ENCODE peak calls at places on chromosomes 2 and 18, in eight cellular contexts. S is GM23248, E is fibroblast of lung, V is HCT116, I is PC-3, L is DND-41, U is hepatocyte, M is neural progenitor cell. X is an unnamed sample.

GRCh38 chr18:76353500-76353899 is 141.5 kb downstream of the ZNF516 start:
- DNase-seq in S (no peak), E (no peak), V (no peak), I (no peak), L (no peak), U (no peak), M (no peak), X (no peak)

GRCh38 chr18:68172842-68173549 is 541.9 kb downstream of the TMX3 start:
- DNase-seq in S (no peak), E (no peak), V (no peak), I (no peak), L (no peak), U (peak), M (peak), X (no peak)

GRCh38 chr2:101251844-101252407 is 760 bp upstream of the CNOT11 start:
- DNase-seq in S (no peak), E (no peak), V (peak), I (peak), L (peak), U (peak), M (peak), X (peak)

GRCh38 chr2:179270689-179271088 is 6.1 kb upstream of the SESTD1 start:
- DNase-seq in S (no peak), E (no peak), V (no peak), I (no peak), L (no peak), U (no peak), M (no peak), X (no peak)

GRCh38 chr2:26463252-26464207 is 14.4 kb downstream of the OTOF start:
- DNase-seq in S (no peak), E (peak), V (no peak), I (no peak), L (no peak), U (no peak), M (peak), X (no peak)

GRCh38 chr2:199830531-199830930 is 20.5 kb downstream of the FTCDNL1 start:
- DNase-seq in S (no peak), E (no peak), V (no peak), I (no peak), L (no peak), U (no peak), M (no peak), X (no peak)

GRCh38 chr2:60806988-60807681 is 51.1 kb downstream of the PAPOLG start:
- DNase-seq in S (peak), E (peak), V (no peak), I (peak), L (peak), U (no peak), M (peak), X (peak)

GRCh38 chr2:42971947-42972736 is 179.8 kb upstream of the HAAO start:
- DNase-seq in S (peak), E (peak), V (no peak), I (peak), L (no peak), U (no peak), M (no peak), X (peak)

GRCh38 chr2:223532161-223532560 is 70.0 kb downstream of the SCG2 start:
- DNase-seq in S (peak), E (peak), V (no peak), I (no peak), L (no peak), U (no peak), M (no peak), X (no peak)

GRCh38 chr2:109702250-109702985 is 88.3 kb downstream of the SOWAHC start:
- DNase-seq in S (peak), E (peak), V (peak), I (peak), L (no peak), U (no peak), M (no peak), X (no peak)

GRCh38 chr2:237413293-237414055 is 490 bp downstream of the COL6A3 start:
- DNase-seq in S (peak), E (no peak), V (no peak), I (no peak), L (no peak), U (no peak), M (no peak), X (no peak)

GRCh38 chr2:120990451-120990871 is 254.8 kb downstream of the GLI2 start:
- DNase-seq in S (peak), E (no peak), V (no peak), I (no peak), L (no peak), U (no peak), M (no peak), X (no peak)

GRCh38 chr2:11778923-11779757 is 32.7 kb downstream of the LPIN1 start:
- DNase-seq in S (peak), E (peak), V (peak), I (peak), L (peak), U (peak), M (peak), X (peak)

GRCh38 chr2:63049291-63050185 is 1.1 kb upstream of the OTX1 start:
- DNase-seq in S (peak), E (no peak), V (no peak), I (peak), L (peak), U (peak), M (peak), X (no peak)

GRCh38 chr2:63044360-63045327 is 6.0 kb upstream of the OTX1 start:
- DNase-seq in S (no peak), E (no peak), V (no peak), I (no peak), L (no peak), U (no peak), M (peak), X (no peak)

GRCh38 chr2:63047534-63048281 is 2.9 kb upstream of the OTX1 start:
- DNase-seq in S (no peak), E (no peak), V (no peak), I (no peak), L (no peak), U (peak), M (peak), X (no peak)

GRCh38 chr2:63048367-63049171 is 2.1 kb upstream of the OTX1 start:
- DNase-seq in S (no peak), E (no peak), V (no peak), I (no peak), L (no peak), U (peak), M (peak), X (no peak)

DNA sequence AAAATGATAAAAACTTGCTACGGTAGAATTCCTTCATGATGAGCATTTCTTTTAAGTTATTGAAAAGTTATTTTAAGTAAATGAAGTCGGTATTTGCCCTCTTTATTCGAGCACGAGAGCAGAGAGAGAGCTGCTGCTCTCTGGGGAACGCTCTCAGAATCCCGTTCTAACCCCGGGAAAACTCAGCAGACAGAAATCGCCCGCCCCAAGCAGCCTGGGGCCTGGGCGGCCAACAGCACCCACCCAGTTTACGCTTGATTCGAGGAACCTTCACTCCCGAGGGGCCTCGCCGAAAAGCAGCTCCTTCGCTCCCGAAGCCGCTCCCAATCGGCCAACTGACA is 3.5 kb upstream of the OTX1 start:
- DNase-seq in S (no peak), E (no peak), V (no peak), I (no peak), L (no peak), U (no peak), M (no peak), X (no peak)
- TF ChIP-seq EZH2 in S (no peak), E (no peak), V (no peak), I (no peak), L (no peak), U (peak), M (no peak), X (no peak)

GRCh38 chr18:49728542-49728941 is 84.8 kb downstream of the ACAA2 start:
- DNase-seq in S (peak), E (peak), V (peak), I (peak), L (peak), U (peak), M (peak), X (no peak)

GRCh38 chr18:49723648-49724180 is 89.6 kb downstream of the ACAA2 start:
- DNase-seq in S (no peak), E (peak), V (peak), I (peak), L (no peak), U (peak), M (no peak), X (no peak)

GRCh38 chr18:49727816-49728215 is 85.5 kb downstream of the ACAA2 start:
- DNase-seq in S (no peak), E (no peak), V (no peak), I (no peak), L (no peak), U (no peak), M (no peak), X (no peak)

GRCh38 chr18:49726564-49726963 is 86.8 kb downstream of the ACAA2 start:
- DNase-seq in S (no peak), E (no peak), V (no peak), I (no peak), L (no peak), U (no peak), M (no peak), X (no peak)

GRCh38 chr18:49725809-49726514 is 87.4 kb downstream of the ACAA2 start:
- DNase-seq in S (peak), E (peak), V (peak), I (peak), L (no peak), U (peak), M (peak), X (no peak)
- TF ChIP-seq EZH2 in S (no peak), E (no peak), V (no peak), I (no peak), L (no peak), U (no peak), M (no peak), X (no peak)

DNA sequence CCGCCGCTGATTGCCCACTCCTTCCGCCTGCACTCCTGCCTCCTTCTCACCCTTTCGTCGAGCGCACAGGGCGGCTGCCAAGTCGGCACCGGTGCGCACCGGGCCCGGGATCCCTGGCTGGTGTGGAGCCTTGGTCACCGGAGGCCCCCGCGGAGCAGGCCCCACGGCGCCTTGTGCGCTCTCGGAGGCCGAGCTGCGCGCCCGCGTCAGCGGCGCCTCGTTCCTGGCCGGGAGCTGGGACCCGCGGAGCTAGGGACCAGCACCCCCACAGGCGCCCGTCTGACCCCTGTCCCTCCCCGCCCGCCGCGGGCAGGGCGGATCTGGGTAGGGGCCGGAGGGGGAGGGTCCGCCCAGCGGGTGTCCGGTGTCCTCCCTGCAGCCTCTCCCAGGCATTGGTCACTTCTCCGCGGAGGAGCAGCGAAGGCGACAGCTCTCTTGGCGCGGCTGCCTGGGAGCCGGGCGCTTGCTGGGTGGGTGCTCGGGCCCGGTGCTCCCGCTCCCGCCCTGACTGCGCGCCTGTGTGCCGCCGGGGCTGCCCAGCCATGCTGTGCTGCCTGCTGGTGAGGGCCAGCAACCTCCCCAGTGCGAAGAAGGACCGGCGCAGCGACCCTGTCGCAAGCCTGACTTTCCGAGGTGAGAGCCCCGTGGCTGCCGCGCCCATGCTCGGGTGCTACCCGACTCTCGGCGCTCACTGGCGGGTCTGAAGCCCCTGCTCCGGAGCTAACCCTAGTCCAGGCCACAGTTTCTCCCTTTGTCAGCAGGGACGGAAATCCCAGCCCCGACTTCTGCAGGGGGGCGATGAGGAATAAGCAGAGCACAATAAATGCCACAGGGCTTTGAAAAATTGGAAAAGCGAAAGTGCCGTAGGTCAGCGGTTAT is 13.2 kb downstream of the DYSF start:
- DNase-seq in S (peak), E (peak), V (no peak), I (peak), L (peak), U (peak), M (peak), X (no peak)
- TF ChIP-seq EZH2 in S (peak), E (no peak), V (no peak), I (no peak), L (no peak), U (peak), M (peak), X (no peak)

GRCh38 chr2:19352946-19353720 is 5.3 kb downstream of the OSR1 start:
- DNase-seq in S (no peak), E (no peak), V (no peak), I (no peak), L (no peak), U (no peak), M (peak), X (no peak)
- TF ChIP-seq EZH2 in S (no peak), E (no peak), V (no peak), I (no peak), L (no peak), U (no peak), M (peak), X (no peak)

GRCh38 chr2:85089464-85090072 is 43.6 kb upstream of the TCF7L1 start:
- DNase-seq in S (no peak), E (no peak), V (no peak), I (no peak), L (no peak), U (no peak), M (no peak), X (no peak)
- TF ChIP-seq EZH2 in S (no peak), E (no peak), V (no peak), I (no peak), L (no peak), U (no peak), M (no peak), X (no peak)

GRCh38 chr2:206257345-206257744 is 17.1 kb upstream of the ZDBF2 start:
- DNase-seq in S (no peak), E (no peak), V (no peak), I (no peak), L (no peak), U (no peak), M (peak), X (no peak)

GRCh38 chr2:206255003-206255402 is 19.5 kb upstream of the ZDBF2 start:
- DNase-seq in S (no peak), E (no peak), V (no peak), I (no peak), L (no peak), U (no peak), M (peak), X (no peak)

GRCh38 chr2:206259615-206260426 is 14.6 kb upstream of the ZDBF2 start:
- DNase-seq in S (no peak), E (no peak), V (no peak), I (no peak), L (no peak), U (no peak), M (no peak), X (peak)

GRCh38 chr2:206257861-206258260 is 16.6 kb upstream of the ZDBF2 start:
- DNase-seq in S (no peak), E (no peak), V (no peak), I (no peak), L (no peak), U (no peak), M (no peak), X (no peak)

GRCh38 chr2:206256711-206257110 is 17.8 kb upstream of the ZDBF2 start:
- DNase-seq in S (no peak), E (no peak), V (no peak), I (no peak), L (no peak), U (no peak), M (peak), X (no peak)
- TF ChIP-seq EZH2 in S (no peak), E (no peak), V (no peak), I (no peak), L (no peak), U (no peak), M (no peak), X (no peak)

DNA sequence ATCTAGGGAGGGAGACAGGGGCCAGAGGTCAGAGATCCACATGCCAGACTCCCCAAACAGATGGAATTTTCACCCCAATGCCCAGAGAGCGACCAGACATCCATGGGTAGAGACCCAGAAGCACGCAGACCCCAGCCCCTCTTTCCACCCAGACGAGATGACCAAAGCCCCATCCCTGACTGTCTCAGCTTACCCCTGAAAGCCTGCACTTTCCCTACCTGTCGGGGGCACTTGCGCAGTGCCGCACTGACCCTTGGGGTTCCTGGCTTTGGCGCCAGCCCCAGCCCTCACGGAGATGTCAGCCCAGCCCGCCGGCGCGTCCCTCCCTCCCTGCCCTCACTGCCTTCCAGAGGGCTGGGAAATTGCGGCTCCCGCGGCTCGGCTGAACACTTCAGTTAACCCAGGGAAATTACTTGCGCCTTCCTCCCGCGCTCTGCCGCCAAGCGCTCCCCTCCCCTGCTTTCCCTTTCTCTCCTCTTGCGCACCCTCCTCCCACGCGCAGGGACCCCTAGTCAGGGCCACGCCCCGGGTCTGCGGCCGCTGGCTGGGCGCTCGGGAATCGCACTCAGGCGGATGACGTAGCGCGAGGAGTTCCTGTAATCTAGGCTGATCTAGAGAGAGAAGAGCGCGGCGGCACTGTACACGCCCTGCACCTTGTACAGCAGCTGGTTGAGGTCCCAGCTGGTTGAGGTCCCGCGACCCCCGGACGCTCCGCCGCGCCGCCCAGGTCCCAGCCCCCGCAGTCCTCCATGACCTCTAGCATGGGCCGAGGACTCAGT is 12.0 kb downstream of the ALPG start:
- DNase-seq in S (peak), E (peak), V (no peak), I (peak), L (no peak), U (peak), M (peak), X (no peak)
- TF ChIP-seq EZH2 in S (peak), E (peak), V (no peak), I (no peak), L (no peak), U (no peak), M (no peak), X (no peak)

GRCh38 chr18:79393626-79394401 is 1.9 kb upstream of the NFATC1 start:
- DNase-seq in S (peak), E (peak), V (peak), I (peak), L (peak), U (peak), M (peak), X (no peak)

GRCh38 chr18:79393181-79393598 is 2.5 kb upstream of the NFATC1 start:
- DNase-seq in S (peak), E (no peak), V (no peak), I (no peak), L (peak), U (no peak), M (no peak), X (no peak)

GRCh38 chr18:79395308-79395640 is 456 bp upstream of the NFATC1 start:
- DNase-seq in S (no peak), E (no peak), V (no peak), I (no peak), L (no peak), U (no peak), M (peak), X (no peak)

GRCh38 chr18:79395761-79396404 is at the start of gene NFATC1:
- DNase-seq in S (peak), E (peak), V (no peak), I (peak), L (peak), U (peak), M (peak), X (no peak)

DNA sequence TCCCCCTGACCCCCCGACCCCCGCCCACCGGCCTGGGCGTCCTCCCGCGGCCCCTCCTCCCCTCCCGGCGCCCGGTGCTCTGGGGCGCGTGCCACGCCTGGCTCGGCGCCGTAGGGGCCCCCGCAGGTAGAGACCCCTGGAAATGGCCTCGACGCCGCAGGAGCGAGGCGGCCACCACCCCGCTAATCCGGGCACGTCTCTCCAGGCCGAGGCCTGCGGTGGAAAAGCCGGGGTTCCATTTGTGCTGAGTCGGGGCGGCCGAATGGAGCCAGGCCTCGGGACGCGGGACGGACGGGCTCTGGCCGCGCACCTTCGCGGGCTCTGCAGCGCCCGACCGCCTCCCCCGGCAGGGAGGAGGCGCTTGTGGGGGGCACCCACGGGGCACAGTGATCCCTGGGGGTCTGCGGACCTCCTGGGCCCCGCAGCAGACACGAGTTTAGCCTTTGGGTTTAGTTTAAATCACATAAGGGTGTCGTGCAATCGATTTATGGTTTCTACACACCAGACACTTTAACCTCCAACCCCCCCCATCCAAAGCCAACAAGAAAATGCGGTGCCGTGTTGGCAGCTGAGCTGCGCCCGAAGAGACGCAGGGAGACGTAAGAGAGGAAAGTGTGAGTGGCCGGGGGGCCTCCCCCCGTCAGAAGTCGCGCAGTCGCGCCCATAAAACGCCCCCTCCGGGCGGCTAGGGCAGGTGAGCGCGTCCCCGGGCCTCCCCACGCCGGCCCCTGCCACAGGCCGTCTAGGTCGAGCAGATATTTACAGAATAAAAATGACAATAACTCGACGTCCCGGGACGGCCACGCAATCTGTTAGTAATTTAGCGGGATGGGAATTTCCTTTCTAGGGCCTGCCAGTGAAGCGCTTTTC is 1.1 kb upstream of the NFATC1 start:
- DNase-seq in S (peak), E (peak), V (no peak), I (peak), L (no peak), U (peak), M (peak), X (no peak)
- TF ChIP-seq EZH2 in S (no peak), E (no peak), V (no peak), I (no peak), L (no peak), U (peak), M (peak), X (no peak)